ENCODE peak calls at places on chromosome 15, in five cellular contexts. One of them, this sample, is unnamed.

GRCh38 chr15:90002428-90002844 is 1.3 kb downstream of the ZNF710 start:
- DNase-seq in NK-92 treated with Interleukin-12 subunit alpha and Interleukin-12 subunit beta, amount 100 ng/mL, for 24 hours: no peak
- DNase-seq in NB4: peak; percentile 79
- DNase-seq in stimulated activated naive CD8-positive, alpha-beta T cell treated with anti-CD3 and anti-CD28 coated beads, Interleukin-15, amount 100 ng/mL, for 72 hours: peak; percentile 62
- DNase-seq in left colon: peak; percentile 69
- DNase-seq in this sample: peak; percentile 31

GRCh38 chr15:38216763-38217162 is 35.9 kb upstream of the SPRED1 start:
- DNase-seq in NK-92 treated with Interleukin-12 subunit alpha and Interleukin-12 subunit beta, amount 100 ng/mL, for 24 hours: no peak
- DNase-seq in stimulated activated naive CD8-positive, alpha-beta T cell treated with anti-CD3 and anti-CD28 coated beads, Interleukin-15, amount 100 ng/mL, for 72 hours: no peak
- DNase-seq in left colon: no peak
- DNase-seq in NB4: no peak
- DNase-seq in this sample: peak; percentile 20

GRCh38 chr15:51738553-51738952 is 1.1 kb upstream of the LYSMD2 start:
- DNase-seq in NK-92 treated with Interleukin-12 subunit alpha and Interleukin-12 subunit beta, amount 100 ng/mL, for 24 hours: no peak
- DNase-seq in NB4: no peak
- DNase-seq in left colon: no peak
- DNase-seq in stimulated activated naive CD8-positive, alpha-beta T cell treated with anti-CD3 and anti-CD28 coated beads, Interleukin-15, amount 100 ng/mL, for 72 hours: no peak
- DNase-seq in this sample: no peak

GRCh38 chr15:75061272-75061671 is 37.9 kb downstream of the PPCDC start:
- DNase-seq in stimulated activated naive CD8-positive, alpha-beta T cell treated with anti-CD3 and anti-CD28 coated beads, Interleukin-15, amount 100 ng/mL, for 72 hours: peak; percentile 31
- DNase-seq in left colon: no peak
- DNase-seq in NB4: peak; percentile 92
- DNase-seq in NK-92 treated with Interleukin-12 subunit alpha and Interleukin-12 subunit beta, amount 100 ng/mL, for 24 hours: peak; percentile 50
- DNase-seq in this sample: no peak

GRCh38 chr15:42640103-42640502 is 64.7 kb downstream of the STARD9 start:
- DNase-seq in stimulated activated naive CD8-positive, alpha-beta T cell treated with anti-CD3 and anti-CD28 coated beads, Interleukin-15, amount 100 ng/mL, for 72 hours: no peak
- DNase-seq in left colon: no peak
- DNase-seq in NK-92 treated with Interleukin-12 subunit alpha and Interleukin-12 subunit beta, amount 100 ng/mL, for 24 hours: no peak
- DNase-seq in NB4: no peak
- DNase-seq in this sample: no peak

GRCh38 chr15:49814709-49815108 is 193.9 kb downstream of the DTWD1 start:
- DNase-seq in NK-92 treated with Interleukin-12 subunit alpha and Interleukin-12 subunit beta, amount 100 ng/mL, for 24 hours: no peak
- DNase-seq in stimulated activated naive CD8-positive, alpha-beta T cell treated with anti-CD3 and anti-CD28 coated beads, Interleukin-15, amount 100 ng/mL, for 72 hours: no peak
- DNase-seq in left colon: no peak
- DNase-seq in NB4: no peak
- DNase-seq in this sample: no peak

GRCh38 chr15:78906310-78906608 is 33.6 kb downstream of the MORF4L1 start:
- DNase-seq in stimulated activated naive CD8-positive, alpha-beta T cell treated with anti-CD3 and anti-CD28 coated beads, Interleukin-15, amount 100 ng/mL, for 72 hours: no peak
- DNase-seq in left colon: no peak
- DNase-seq in NK-92 treated with Interleukin-12 subunit alpha and Interleukin-12 subunit beta, amount 100 ng/mL, for 24 hours: no peak
- DNase-seq in NB4: no peak
- DNase-seq in this sample: no peak

GRCh38 chr15:86197770-86198169 is 118.1 kb downstream of the AGBL1 start:
- DNase-seq in NK-92 treated with Interleukin-12 subunit alpha and Interleukin-12 subunit beta, amount 100 ng/mL, for 24 hours: no peak
- DNase-seq in NB4: no peak
- DNase-seq in left colon: no peak
- DNase-seq in stimulated activated naive CD8-positive, alpha-beta T cell treated with anti-CD3 and anti-CD28 coated beads, Interleukin-15, amount 100 ng/mL, for 72 hours: no peak
- DNase-seq in this sample: no peak

GRCh38 chr15:81317642-81318017 is 6.3 kb downstream of the STARD5 start:
- DNase-seq in stimulated activated naive CD8-positive, alpha-beta T cell treated with anti-CD3 and anti-CD28 coated beads, Interleukin-15, amount 100 ng/mL, for 72 hours: no peak
- DNase-seq in NB4: no peak
- DNase-seq in left colon: no peak
- DNase-seq in NK-92 treated with Interleukin-12 subunit alpha and Interleukin-12 subunit beta, amount 100 ng/mL, for 24 hours: no peak
- DNase-seq in this sample: no peak

GRCh38 chr15:77503240-77503639 is 82.6 kb downstream of the HMG20A start:
- DNase-seq in left colon: no peak
- DNase-seq in NB4: no peak
- DNase-seq in NK-92 treated with Interleukin-12 subunit alpha and Interleukin-12 subunit beta, amount 100 ng/mL, for 24 hours: no peak
- DNase-seq in stimulated activated naive CD8-positive, alpha-beta T cell treated with anti-CD3 and anti-CD28 coated beads, Interleukin-15, amount 100 ng/mL, for 72 hours: no peak
- DNase-seq in this sample: no peak

This sample was measured in prostate gland.